ENCODE peak calls at places on chromosomes 7 and 10, in four cellular contexts. F, V, Y and P are unnamed samples.

GRCh38 chr7:100191775-100192174 is 14.1 kb downstream of the STAG3 start:
- DNase-seq in F (no peak), V (no peak), Y (no peak), P (no peak)

GRCh38 chr7:106840342-106840741 is 24.7 kb upstream of the PIK3CG start:
- DNase-seq in F (no peak), V (no peak), Y (no peak), P (no peak)

GRCh38 chr10:29947701-29948060 is 111.7 kb downstream of the JCAD start:
- DNase-seq in F (no peak), V (no peak), Y (no peak), P (no peak)

GRCh38 chr10:88680958-88681357 is 16.7 kb downstream of the LIPF start:
- DNase-seq in F (no peak), V (no peak), Y (no peak), P (no peak)

GRCh38 chr7:130207033-130207432 is 627 bp upstream of the SSMEM1 start:
- DNase-seq in F (no peak), V (no peak), Y (no peak), P (no peak)

GRCh38 chr7:113561446-113561845 is 357.4 kb downstream of the PPP1R3A start:
- DNase-seq in F (no peak), V (no peak), Y (no peak), P (no peak)

GRCh38 chr10:113957013-113957412 is 86.7 kb upstream of the ADRB1 start:
- DNase-seq in F (peak; percentile 42), V (no peak), Y (no peak), P (no peak)

GRCh38 chr10:125002044-125002422 is 60.1 kb downstream of the ZRANB1 start:
- DNase-seq in F (no peak), V (no peak), Y (no peak), P (no peak)

GRCh38 chr7:81482600-81483186 is 287.2 kb downstream of the HGF start:
- DNase-seq in F (peak; percentile 30), V (no peak), Y (peak; percentile 31), P (no peak)

GRCh38 chr7:126589068-126589684 is 663.6 kb downstream of the GRM8 start:
- DNase-seq in F (no peak), V (no peak), Y (no peak), P (no peak)

GRCh38 chr10:60901561-60902235 is 42.3 kb downstream of the RHOBTB1 start:
- DNase-seq in F (peak; percentile 55), V (no peak), Y (peak; percentile 70), P (no peak)

GRCh38 chr10:96387601-96388000 is 28.8 kb upstream of the OPALIN start:
- DNase-seq in F (no peak), V (no peak), Y (no peak), P (no peak)

GRCh38 chr10:64071218-64071617 is 550.0 kb downstream of the REEP3 start:
- DNase-seq in F (no peak), V (no peak), Y (no peak), P (no peak)

GRCh38 chr10:68261132-68261856 is 29.4 kb upstream of the ATOH7 start:
- DNase-seq in F (peak; percentile 49), V (no peak), Y (no peak), P (no peak)

GRCh38 chr7:124033093-124033806 is 383 bp upstream of the TMEM229A start:
- DNase-seq in F (peak; percentile 82), V (no peak), Y (peak; percentile 52), P (peak; percentile 19)

GRCh38 chr10:6748981-6749630 is 169.0 kb upstream of the PRKCQ start:
- DNase-seq in F (no peak), V (no peak), Y (no peak), P (no peak)

GRCh38 chr10:1253476-1254353 is 197.5 kb downstream of the WDR37 start:
- DNase-seq in F (no peak), V (no peak), Y (no peak), P (no peak)

GRCh38 chr10:120684211-120684610 is 167.0 kb upstream of the WDR11 start:
- DNase-seq in F (no peak), V (peak; percentile 22), Y (no peak), P (no peak)

GRCh38 chr7:24778543-24779282 is 21.4 kb upstream of the GSDME start:
- DNase-seq in F (peak; percentile 82), V (no peak), Y (no peak), P (no peak)

GRCh38 chr10:110010076-110011069 is 2.6 kb downstream of the ADD3 start:
- DNase-seq in F (no peak), V (peak; percentile 49), Y (no peak), P (no peak)

GRCh38 chr7:132029369-132030160 is 473.1 kb upstream of the PODXL start:
- DNase-seq in F (peak; percentile 36), V (no peak), Y (no peak), P (no peak)

GRCh38 chr10:109889867-109890266 is 33.4 kb downstream of the XPNPEP1 start:
- DNase-seq in F (no peak), V (no peak), Y (no peak), P (no peak)

GRCh38 chr10:22369433-22370072 is 24.3 kb downstream of the SPAG6 start:
- DNase-seq in F (no peak), V (no peak), Y (no peak), P (no peak)

GRCh38 chr10:22620140-22620857 is 94.1 kb downstream of the PIP4K2A start:
- DNase-seq in F (peak; percentile 57), V (no peak), Y (peak; percentile 4), P (no peak)

GRCh38 chr7:75649462-75649861 is 89.3 kb downstream of the HIP1 start:
- DNase-seq in F (no peak), V (no peak), Y (peak; percentile 55), P (peak; percentile 47)

GRCh38 chr10:59945590-59945989 is 39.2 kb upstream of the CCDC6 start:
- DNase-seq in F (no peak), V (no peak), Y (no peak), P (no peak)

GRCh38 chr10:5589963-5590511 is 65.3 kb downstream of the CALML3 start:
- DNase-seq in F (no peak), V (no peak), Y (no peak), P (peak; percentile 66)

GRCh38 chr7:99562832-99563231 is 4.4 kb downstream of the ZNF655 start:
- DNase-seq in F (no peak), V (peak; percentile 41), Y (no peak), P (peak; percentile 26)

GRCh38 chr10:120415709-120416330 is 41.2 kb upstream of the PLPP4 start:
- DNase-seq in F (no peak), V (no peak), Y (no peak), P (no peak)

GRCh38 chr10:132365102-132365501 is 31.9 kb upstream of the PWWP2B start:
- DNase-seq in F (no peak), V (no peak), Y (no peak), P (no peak)